ENCODE peak calls at places on chromosomes 11 and 22, in nine cellular contexts. One of them, this sample, is unnamed.
A peak's percentile ranks its signal among the peaks of the same experiment; 100 is the strongest.

GRCh38 chr11:57162179-57162898 is 19.4 kb upstream of the LRRC55 start:
- DNase-seq in lower lobe of right lung: no peak
- DNase-seq in fibroblast of mammary gland: no peak
- DNase-seq in HCT116: no peak
- DNase-seq in mesenchymal stem cell: no peak
- DNase-seq in BJ: no peak
- DNase-seq in brain microvascular endothelial cell: no peak
- DNase-seq in CD4-positive, CD25-positive, alpha-beta regulatory T cell: no peak
- DNase-seq in ovary: no peak
- DNase-seq in this sample: no peak

GRCh38 chr11:1480555-1481482 is 5.8 kb downstream of the MOB2 start:
- DNase-seq in lower lobe of right lung: peak; percentile 43
- DNase-seq in mesenchymal stem cell: no peak
- DNase-seq in CD4-positive, CD25-positive, alpha-beta regulatory T cell: no peak
- DNase-seq in brain microvascular endothelial cell: no peak
- DNase-seq in fibroblast of mammary gland: no peak
- DNase-seq in BJ: no peak
- DNase-seq in HCT116: no peak
- DNase-seq in ovary: peak; percentile 39
- DNase-seq in this sample: no peak

GRCh38 chr11:70398834-70399680 is 728 bp downstream of the CTTN start:
- DNase-seq in CD4-positive, CD25-positive, alpha-beta regulatory T cell: no peak
- DNase-seq in lower lobe of right lung: no peak
- DNase-seq in ovary: peak; percentile 60
- DNase-seq in HCT116: no peak
- DNase-seq in brain microvascular endothelial cell: no peak
- DNase-seq in mesenchymal stem cell: no peak
- DNase-seq in BJ: no peak
- DNase-seq in fibroblast of mammary gland: no peak
- DNase-seq in this sample: no peak

GRCh38 chr22:32307055-32307454 is 50.6 kb upstream of the RFPL3 start:
- DNase-seq in CD4-positive, CD25-positive, alpha-beta regulatory T cell: no peak
- DNase-seq in brain microvascular endothelial cell: no peak
- DNase-seq in ovary: no peak
- DNase-seq in lower lobe of right lung: no peak
- DNase-seq in HCT116: no peak
- DNase-seq in BJ: no peak
- DNase-seq in mesenchymal stem cell: no peak
- DNase-seq in fibroblast of mammary gland: no peak
- DNase-seq in this sample: no peak

GRCh38 chr11:98630736-98631135 is 390.0 kb upstream of the CNTN5 start:
- DNase-seq in CD4-positive, CD25-positive, alpha-beta regulatory T cell: no peak
- DNase-seq in brain microvascular endothelial cell: no peak
- DNase-seq in mesenchymal stem cell: no peak
- DNase-seq in lower lobe of right lung: no peak
- DNase-seq in BJ: no peak
- DNase-seq in ovary: no peak
- DNase-seq in HCT116: no peak
- DNase-seq in fibroblast of mammary gland: no peak
- DNase-seq in this sample: no peak

GRCh38 chr11:65288706-65289536 is 25.7 kb upstream of the CDC42EP2 start:
- DNase-seq in brain microvascular endothelial cell: no peak
- DNase-seq in lower lobe of right lung: no peak
- DNase-seq in HCT116: no peak
- DNase-seq in BJ: no peak
- DNase-seq in CD4-positive, CD25-positive, alpha-beta regulatory T cell: no peak
- DNase-seq in fibroblast of mammary gland: peak; percentile 72
- DNase-seq in ovary: peak; percentile 20
- DNase-seq in mesenchymal stem cell: no peak
- DNase-seq in this sample: no peak

GRCh38 chr11:87926250-87926970 is 248.8 kb downstream of the RAB38 start:
- DNase-seq in CD4-positive, CD25-positive, alpha-beta regulatory T cell: no peak
- DNase-seq in ovary: no peak
- DNase-seq in BJ: peak; percentile 62
- DNase-seq in HCT116: peak; percentile 80
- DNase-seq in brain microvascular endothelial cell: peak; percentile 90
- DNase-seq in mesenchymal stem cell: peak; percentile 70
- DNase-seq in fibroblast of mammary gland: peak; percentile 92
- DNase-seq in lower lobe of right lung: no peak
- DNase-seq in this sample: peak; percentile 6

GRCh38 chr22:40263191-40263590 is 83.1 kb upstream of the ADSL start:
- DNase-seq in HCT116: no peak
- DNase-seq in mesenchymal stem cell: peak; percentile 38
- DNase-seq in BJ: no peak
- DNase-seq in lower lobe of right lung: no peak
- DNase-seq in fibroblast of mammary gland: no peak
- DNase-seq in CD4-positive, CD25-positive, alpha-beta regulatory T cell: no peak
- DNase-seq in brain microvascular endothelial cell: peak; percentile 49
- DNase-seq in ovary: no peak
- DNase-seq in this sample: no peak

GRCh38 chr22:50505276-50505775 is 2.2 kb downstream of the LMF2 start:
- DNase-seq in mesenchymal stem cell: no peak
- DNase-seq in fibroblast of mammary gland: no peak
- DNase-seq in lower lobe of right lung: no peak
- DNase-seq in CD4-positive, CD25-positive, alpha-beta regulatory T cell: no peak
- DNase-seq in BJ: no peak
- DNase-seq in brain microvascular endothelial cell: no peak
- DNase-seq in HCT116: no peak
- DNase-seq in ovary: no peak
- DNase-seq in this sample: no peak

GRCh38 chr11:41133023-41133422 is 326.4 kb downstream of the LRRC4C start:
- DNase-seq in BJ: no peak
- DNase-seq in lower lobe of right lung: no peak
- DNase-seq in HCT116: no peak
- DNase-seq in fibroblast of mammary gland: no peak
- DNase-seq in brain microvascular endothelial cell: no peak
- DNase-seq in ovary: no peak
- DNase-seq in CD4-positive, CD25-positive, alpha-beta regulatory T cell: no peak
- DNase-seq in mesenchymal stem cell: no peak
- DNase-seq in this sample: no peak

GRCh38 chr11:45151362-45151982 is 5.0 kb downstream of the PRDM11 start:
- DNase-seq in lower lobe of right lung: no peak
- DNase-seq in BJ: no peak
- DNase-seq in ovary: no peak
- DNase-seq in HCT116: no peak
- DNase-seq in brain microvascular endothelial cell: no peak
- DNase-seq in fibroblast of mammary gland: no peak
- DNase-seq in mesenchymal stem cell: no peak
- DNase-seq in CD4-positive, CD25-positive, alpha-beta regulatory T cell: no peak
- DNase-seq in this sample: no peak

GRCh38 chr22:46547179-46547882 is 9.9 kb upstream of the CELSR1 start:
- DNase-seq in lower lobe of right lung: peak; percentile 63
- DNase-seq in BJ: no peak
- DNase-seq in fibroblast of mammary gland: peak; percentile 65
- DNase-seq in brain microvascular endothelial cell: peak; percentile 64
- DNase-seq in mesenchymal stem cell: peak; percentile 81
- DNase-seq in HCT116: no peak
- DNase-seq in ovary: no peak
- DNase-seq in CD4-positive, CD25-positive, alpha-beta regulatory T cell: no peak
- DNase-seq in this sample: no peak

GRCh38 chr11:91688672-91689071 is 535.9 kb upstream of the FAT3 start:
- DNase-seq in CD4-positive, CD25-positive, alpha-beta regulatory T cell: no peak
- DNase-seq in lower lobe of right lung: no peak
- DNase-seq in ovary: no peak
- DNase-seq in brain microvascular endothelial cell: no peak
- DNase-seq in fibroblast of mammary gland: no peak
- DNase-seq in mesenchymal stem cell: no peak
- DNase-seq in BJ: no peak
- DNase-seq in HCT116: no peak
- DNase-seq in this sample: no peak

GRCh38 chr11:6319001-6319878 is 1.1 kb downstream of the CAVIN3 start:
- DNase-seq in mesenchymal stem cell: no peak
- DNase-seq in CD4-positive, CD25-positive, alpha-beta regulatory T cell: no peak
- DNase-seq in ovary: peak; percentile 77
- DNase-seq in BJ: no peak
- DNase-seq in fibroblast of mammary gland: peak; percentile 32
- DNase-seq in lower lobe of right lung: peak; percentile 65
- DNase-seq in HCT116: no peak
- DNase-seq in brain microvascular endothelial cell: peak; percentile 18
- DNase-seq in this sample: no peak

GRCh38 chr11:36467913-36468312 is 42.2 kb downstream of the TRAF6 start:
- DNase-seq in CD4-positive, CD25-positive, alpha-beta regulatory T cell: no peak
- DNase-seq in fibroblast of mammary gland: no peak
- DNase-seq in BJ: no peak
- DNase-seq in HCT116: no peak
- DNase-seq in mesenchymal stem cell: no peak
- DNase-seq in brain microvascular endothelial cell: no peak
- DNase-seq in ovary: no peak
- DNase-seq in lower lobe of right lung: no peak
- DNase-seq in this sample: no peak

GRCh38 chr11:80083561-80083960 is 642.7 kb upstream of the TENM4 start:
- DNase-seq in HCT116: no peak
- DNase-seq in CD4-positive, CD25-positive, alpha-beta regulatory T cell: no peak
- DNase-seq in mesenchymal stem cell: no peak
- DNase-seq in lower lobe of right lung: no peak
- DNase-seq in BJ: no peak
- DNase-seq in ovary: no peak
- DNase-seq in brain microvascular endothelial cell: no peak
- DNase-seq in fibroblast of mammary gland: no peak
- DNase-seq in this sample: no peak

GRCh38 chr11:35651263-35651662 is 11.3 kb upstream of the TRIM44 start:
- DNase-seq in brain microvascular endothelial cell: no peak
- DNase-seq in BJ: no peak
- DNase-seq in fibroblast of mammary gland: no peak
- DNase-seq in HCT116: no peak
- DNase-seq in lower lobe of right lung: no peak
- DNase-seq in ovary: no peak
- DNase-seq in CD4-positive, CD25-positive, alpha-beta regulatory T cell: no peak
- DNase-seq in mesenchymal stem cell: no peak
- DNase-seq in this sample: no peak

GRCh38 chr22:19522881-19523239 is 1.4 kb downstream of the CLDN5 start:
- DNase-seq in HCT116: no peak
- DNase-seq in CD4-positive, CD25-positive, alpha-beta regulatory T cell: no peak
- DNase-seq in brain microvascular endothelial cell: no peak
- DNase-seq in mesenchymal stem cell: no peak
- DNase-seq in lower lobe of right lung: no peak
- DNase-seq in ovary: no peak
- DNase-seq in BJ: no peak
- DNase-seq in fibroblast of mammary gland: no peak
- DNase-seq in this sample: no peak

GRCh38 chr22:46546466-46547178 is 9.2 kb upstream of the CELSR1 start:
- DNase-seq in ovary: no peak
- DNase-seq in lower lobe of right lung: peak; percentile 83
- DNase-seq in mesenchymal stem cell: peak; percentile 39
- DNase-seq in brain microvascular endothelial cell: peak; percentile 24
- DNase-seq in BJ: no peak
- DNase-seq in HCT116: no peak
- DNase-seq in CD4-positive, CD25-positive, alpha-beta regulatory T cell: no peak
- DNase-seq in fibroblast of mammary gland: peak; percentile 50
- DNase-seq in this sample: no peak

DNA sequence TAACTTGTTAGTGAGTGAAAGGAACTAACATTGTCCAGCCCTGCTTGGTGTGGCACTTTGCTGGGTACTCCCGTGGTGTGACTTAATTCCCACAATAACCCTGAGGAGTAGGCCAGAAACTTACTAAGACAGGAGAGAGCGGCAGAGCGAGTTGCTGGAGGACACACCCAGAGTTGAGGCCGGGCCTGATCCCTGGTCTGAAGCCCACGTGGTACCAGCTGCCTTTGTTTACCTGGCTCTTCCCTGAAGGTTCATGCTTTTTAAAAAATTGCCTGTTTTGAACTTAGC is 594 bp downstream of the MPST start:
- DNase-seq in BJ: no peak
- DNase-seq in fibroblast of mammary gland: peak; percentile 63
- DNase-seq in HCT116: peak; percentile 27
- DNase-seq in CD4-positive, CD25-positive, alpha-beta regulatory T cell: no peak
- DNase-seq in brain microvascular endothelial cell: peak; percentile 29
- DNase-seq in ovary: no peak
- DNase-seq in lower lobe of right lung: no peak
- DNase-seq in mesenchymal stem cell: peak; percentile 63
- DNase-seq in this sample: no peak
- H3K4me3 ChIP-seq in BJ: peak overlapping the region; percentile 90
- H3K4me3 ChIP-seq in fibroblast of mammary gland: peak overlapping the region; percentile 76
- H3K4me3 ChIP-seq in HCT116: peak overlapping the region; percentile 69
- H3K4me3 ChIP-seq in CD4-positive, CD25-positive, alpha-beta regulatory T cell: peak overlapping the region; percentile 77
- H3K4me3 ChIP-seq in brain microvascular endothelial cell: peak overlapping the region; percentile 86
- H3K4me3 ChIP-seq in ovary: peak overlapping the region; percentile 87
- H3K4me3 ChIP-seq in lower lobe of right lung: peak overlapping the region; percentile 94
- H3K4me3 ChIP-seq in mesenchymal stem cell: peak overlapping the region; percentile 85
- H3K4me3 ChIP-seq in this sample: peak overlapping the region; percentile 86

DNA sequence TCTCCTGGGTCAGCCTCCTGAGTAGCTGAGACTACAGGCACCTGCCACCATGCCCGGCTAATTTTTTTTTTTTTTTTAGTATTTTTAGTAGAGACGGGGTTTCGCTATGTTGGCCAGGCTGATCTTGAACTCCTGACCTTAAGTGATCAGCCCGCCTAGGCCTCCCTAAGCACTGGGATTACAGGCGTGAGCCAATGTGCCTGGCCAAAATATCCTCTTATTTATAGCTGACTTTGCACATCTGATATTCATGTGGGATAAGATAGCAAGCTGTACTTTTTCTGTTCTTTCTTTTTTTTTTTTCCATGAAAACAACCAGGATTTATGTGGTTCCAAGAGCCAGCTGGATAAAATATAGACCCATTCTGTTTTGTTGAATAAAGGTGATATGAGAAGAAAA is 12.1 kb upstream of the XBP1 start:
- DNase-seq in fibroblast of mammary gland: no peak
- DNase-seq in CD4-positive, CD25-positive, alpha-beta regulatory T cell: no peak
- DNase-seq in BJ: no peak
- DNase-seq in HCT116: no peak
- DNase-seq in brain microvascular endothelial cell: no peak
- DNase-seq in mesenchymal stem cell: no peak
- DNase-seq in ovary: no peak
- DNase-seq in lower lobe of right lung: no peak
- DNase-seq in this sample: no peak
- H3K4me3 ChIP-seq in fibroblast of mammary gland: no peak overlapping the region
- H3K4me3 ChIP-seq in CD4-positive, CD25-positive, alpha-beta regulatory T cell: no peak overlapping the region
- H3K4me3 ChIP-seq in BJ: no peak overlapping the region
- H3K4me3 ChIP-seq in HCT116: no peak overlapping the region
- H3K4me3 ChIP-seq in brain microvascular endothelial cell: no peak overlapping the region
- H3K4me3 ChIP-seq in mesenchymal stem cell: no peak overlapping the region
- H3K4me3 ChIP-seq in ovary: no peak overlapping the region
- H3K4me3 ChIP-seq in lower lobe of right lung: no peak overlapping the region
- H3K4me3 ChIP-seq in this sample: no peak overlapping the region

DNA sequence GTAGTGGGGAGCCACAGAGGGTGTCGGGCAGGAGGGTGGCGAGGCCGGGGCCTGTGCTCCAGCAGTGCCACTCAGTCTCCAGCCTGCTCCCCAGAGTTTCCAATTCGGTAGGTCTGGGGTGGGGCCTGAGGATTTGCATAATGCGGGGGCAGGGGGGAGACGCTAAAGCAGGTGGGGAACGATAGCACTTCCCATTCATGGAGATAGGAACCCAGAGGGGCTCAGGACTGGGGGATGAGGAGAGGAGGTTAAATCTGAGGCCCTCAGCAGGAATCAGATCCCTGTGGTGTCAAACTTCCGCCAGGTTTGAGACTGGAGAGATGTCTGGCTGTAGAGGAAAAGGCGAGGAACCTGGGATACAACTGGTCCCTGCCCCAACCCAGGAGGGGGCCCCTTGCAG is 29.8 kb downstream of the WNT11 start:
- DNase-seq in BJ: no peak
- DNase-seq in HCT116: no peak
- DNase-seq in lower lobe of right lung: no peak
- DNase-seq in CD4-positive, CD25-positive, alpha-beta regulatory T cell: no peak
- DNase-seq in mesenchymal stem cell: no peak
- DNase-seq in fibroblast of mammary gland: no peak
- DNase-seq in brain microvascular endothelial cell: no peak
- DNase-seq in ovary: no peak
- DNase-seq in this sample: no peak
- H3K4me3 ChIP-seq in BJ: no peak overlapping the region
- H3K4me3 ChIP-seq in HCT116: no peak overlapping the region
- H3K4me3 ChIP-seq in lower lobe of right lung: no peak overlapping the region
- H3K4me3 ChIP-seq in CD4-positive, CD25-positive, alpha-beta regulatory T cell: no peak overlapping the region
- H3K4me3 ChIP-seq in mesenchymal stem cell: no peak overlapping the region
- H3K4me3 ChIP-seq in fibroblast of mammary gland: no peak overlapping the region
- H3K4me3 ChIP-seq in brain microvascular endothelial cell: no peak overlapping the region
- H3K4me3 ChIP-seq in ovary: no peak overlapping the region
- H3K4me3 ChIP-seq in this sample: no peak overlapping the region

GRCh38 chr11:76799061-76799804 is 16.1 kb downstream of the TSKU start:
- DNase-seq in lower lobe of right lung: peak; percentile 91
- DNase-seq in fibroblast of mammary gland: peak; percentile 70
- DNase-seq in brain microvascular endothelial cell: peak; percentile 47
- DNase-seq in HCT116: no peak
- DNase-seq in CD4-positive, CD25-positive, alpha-beta regulatory T cell: peak; percentile 66
- DNase-seq in mesenchymal stem cell: peak; percentile 76
- DNase-seq in BJ: no peak
- DNase-seq in ovary: peak; percentile 95
- DNase-seq in this sample: no peak
- H3K4me3 ChIP-seq in lower lobe of right lung: peak overlapping the region; percentile 48
- H3K4me3 ChIP-seq in fibroblast of mammary gland: peak overlapping the region; percentile 15
- H3K4me3 ChIP-seq in brain microvascular endothelial cell: peak overlapping the region; percentile 33
- H3K4me3 ChIP-seq in HCT116: no peak overlapping the region
- H3K4me3 ChIP-seq in CD4-positive, CD25-positive, alpha-beta regulatory T cell: no peak overlapping the region
- H3K4me3 ChIP-seq in mesenchymal stem cell: peak overlapping the region; percentile 61
- H3K4me3 ChIP-seq in BJ: no peak overlapping the region
- H3K4me3 ChIP-seq in ovary: peak overlapping the region; percentile 1
- H3K4me3 ChIP-seq in this sample: no peak overlapping the region